ENCODE peak calls at places on chromosomes 7 and 10, in eight cellular contexts. W is Kasumi-1; Q is HEK293T; E is stimulated activated CD4-positive, alpha-beta T cell treated with anti-CD3 and anti-CD28 coated beads, Interleukin-12 subunit alpha, Interleukin-12 subunit beta, amount 100 ng/mL, for 4 hours; S is OCI-LY7; Y is AG08396; Z is T follicular helper cell; U is AG08395. X is an unnamed sample.

GRCh38 chr10:63133787-63134557 is 844 bp downstream of the NRBF2 start:
- DNase-seq in Q (no peak), E (no peak), Y (no peak), S (peak; percentile 71), Z (no peak), U (peak; percentile 16), W (peak; percentile 61), X (peak; percentile 31)

GRCh38 chr7:132480534-132480933 is 95.7 kb downstream of the PLXNA4 start:
- DNase-seq in Z (no peak), E (no peak), U (peak; percentile 24), Y (no peak), Q (no peak), W (no peak), S (no peak), X (no peak)

GRCh38 chr7:142584765-142585164 is 164.5 kb upstream of the PRSS1 start:
- DNase-seq in Z (no peak), E (no peak), Q (no peak), Y (no peak), S (no peak), U (no peak), W (no peak), X (peak; percentile 54)

GRCh38 chr7:82029236-82029635 is 259.4 kb upstream of the HGF start:
- DNase-seq in W (no peak), E (no peak), U (no peak), Z (no peak), Y (no peak), S (no peak), Q (no peak), X (no peak)

GRCh38 chr7:107838024-107838423 is 35.0 kb upstream of the SLC26A3 start:
- DNase-seq in Y (no peak), E (no peak), Z (no peak), Q (no peak), U (no peak), W (no peak), S (no peak), X (no peak)

GRCh38 chr10:24320373-24320772 is 111.4 kb downstream of the KIAA1217 start:
- DNase-seq in Q (no peak), W (no peak), Y (no peak), U (no peak), S (no peak), E (no peak), Z (no peak), X (no peak)

GRCh38 chr10:132631348-132631735 is 93.8 kb downstream of the INPP5A start:
- DNase-seq in U (peak; percentile 58), W (no peak), Z (no peak), E (no peak), Q (no peak), Y (peak; percentile 71), S (no peak), X (no peak)

GRCh38 chr7:46545790-46546189 is 624.7 kb upstream of the IGFBP3 start:
- DNase-seq in W (no peak), Q (no peak), Z (no peak), U (peak; percentile 42), S (no peak), E (no peak), Y (no peak), X (peak; percentile 73)

GRCh38 chr7:134662166-134662870 is 15.7 kb downstream of the BPGM start:
- DNase-seq in Y (no peak), Z (no peak), Q (no peak), W (no peak), U (no peak), E (no peak), S (no peak), X (no peak)

GRCh38 chr10:103716206-103717160 is 138.9 kb downstream of the SH3PXD2A start:
- DNase-seq in Z (no peak), S (no peak), W (no peak), E (no peak), Y (no peak), Q (no peak), U (no peak), X (no peak)

GRCh38 chr7:151745090-151745638 is 131.8 kb downstream of the PRKAG2 start:
- DNase-seq in Z (no peak), W (no peak), E (no peak), Y (peak; percentile 65), Q (peak; percentile 62), S (no peak), U (peak; percentile 38), X (peak; percentile 78)

GRCh38 chr7:38368191-38368605 is 94.8 kb upstream of the TARP start:
- DNase-seq in Y (peak; percentile 55), Z (peak; percentile 70), W (peak; percentile 97), Q (peak; percentile 75), S (peak; percentile 74), U (peak; percentile 65), E (peak; percentile 68), X (peak; percentile 72)

GRCh38 chr10:62081322-62081945 is 179.9 kb downstream of the ARID5B start:
- DNase-seq in Z (no peak), S (peak; percentile 34), W (no peak), Q (no peak), U (no peak), E (no peak), Y (no peak), X (no peak)

GRCh38 chr10:98417973-98418372 is 3.0 kb upstream of the PYROXD2 start:
- DNase-seq in S (no peak), U (no peak), Y (no peak), W (no peak), Z (no peak), Q (no peak), E (no peak), X (no peak)

GRCh38 chr7:887488-887820 is 11.1 kb downstream of the GET4 start:
- DNase-seq in Y (no peak), U (no peak), E (no peak), Q (no peak), Z (no peak), S (no peak), W (no peak), X (no peak)

GRCh38 chr7:129262333-129262732 is 37.5 kb downstream of the AHCYL2 start:
- DNase-seq in Z (no peak), Q (no peak), Y (no peak), E (no peak), S (no peak), W (no peak), U (no peak), X (no peak)

GRCh38 chr7:113424463-113424862 is 306.1 kb upstream of the SMIM30 start:
- DNase-seq in Z (no peak), W (no peak), Q (no peak), Y (no peak), E (no peak), U (no peak), S (no peak), X (no peak)

GRCh38 chr7:80206763-80207162 is 72.1 kb downstream of the GNAI1 start:
- DNase-seq in Z (no peak), Q (no peak), U (no peak), W (no peak), Y (no peak), S (no peak), E (no peak), X (no peak)

X was measured in HFFc6.